ENCODE peak calls at places on chromosomes 11 and 22, in four cellular contexts. L is psoas muscle; O is stimulated activated CD4-positive, alpha-beta T cell treated with anti-CD3 and anti-CD28 coated beads, Interleukin-12 subunit alpha, Interleukin-12 subunit beta, amount 100 ng/mL, for 48 hours; U is left cardiac atrium. Q is an unnamed sample.

GRCh38 chr22:16824718-16825687 is at the start of gene XKR3:
- DNase-seq in L (no peak), O (no peak), U (no peak), Q (no peak)

GRCh38 chr11:35106595-35106994 is 32.4 kb upstream of the CD44 start:
- DNase-seq in L (no peak), O (no peak), U (no peak), Q (no peak)

GRCh38 chr11:95641506-95641905 is 148.1 kb downstream of the FAM76B start:
- DNase-seq in L (peak), O (no peak), U (no peak), Q (no peak)

GRCh38 chr22:29308791-29309262 is 2.4 kb downstream of the GAS2L1 start:
- DNase-seq in L (no peak), O (no peak), U (no peak), Q (no peak)

GRCh38 chr22:27666272-27666997 is 135.1 kb downstream of the MN1 start:
- DNase-seq in L (no peak), O (no peak), U (no peak), Q (no peak)

GRCh38 chr11:68776442-68777235 is 25.3 kb upstream of the TESMIN start:
- DNase-seq in L (no peak), O (no peak), U (no peak), Q (no peak)

GRCh38 chr22:38308791-38309498 is 8.3 kb downstream of the CSNK1E start:
- DNase-seq in L (no peak), O (no peak), U (no peak), Q (no peak)

GRCh38 chr22:23888615-23889401 is 5.4 kb upstream of the MIF start:
- DNase-seq in L (no peak), O (no peak), U (no peak), Q (peak)

GRCh38 chr11:38206663-38207062 is 1608.6 kb upstream of the RAG2 start:
- DNase-seq in L (no peak), O (no peak), U (no peak), Q (no peak)

GRCh38 chr11:62539238-62539925 is 7.2 kb downstream of the AHNAK start:
- DNase-seq in L (peak), O (no peak), U (peak), Q (no peak)